ENCODE peak calls at places on chromosomes 11 and 22, in seven cellular contexts. O is uterus, G is tibial nerve, B is body of pancreas, X is adrenal gland, Z is NB4, S is ovary. F is an unnamed sample.

GRCh38 chr22:21709688-21710087 is 25.9 kb downstream of the YPEL1 start:
- DNase-seq in O (no peak), G (no peak), B (no peak), X (no peak), Z (no peak), S (no peak), F (no peak)

GRCh38 chr22:36546092-36546804 is 17.3 kb upstream of the EIF3D start:
- DNase-seq in O (no peak), G (no peak), B (peak; percentile 45), X (peak; percentile 48), Z (peak; percentile 87), S (no peak), F (no peak)

GRCh38 chr11:107770546-107770945 is 58.7 kb upstream of the SLN start:
- DNase-seq in O (no peak), G (no peak), B (no peak), X (no peak), Z (no peak), S (no peak), F (peak; percentile 6)

GRCh38 chr11:2827792-2828191 is 57.8 kb downstream of the CDKN1C start:
- DNase-seq in O (no peak), G (no peak), B (no peak), X (no peak), Z (no peak), S (no peak), F (no peak)

GRCh38 chr11:131195801-131196517 is 174.5 kb upstream of the NTM start:
- DNase-seq in O (peak; percentile 28), G (no peak), B (peak; percentile 66), X (peak; percentile 71), Z (no peak), S (peak; percentile 33), F (no peak)

GRCh38 chr11:112656772-112657428 is 304.3 kb upstream of the NCAM1 start:
- DNase-seq in O (no peak), G (no peak), B (no peak), X (no peak), Z (no peak), S (no peak), F (peak; percentile 14)

GRCh38 chr11:71940561-71941219 is 11.8 kb downstream of the RNF121 start:
- DNase-seq in O (no peak), G (no peak), B (no peak), X (no peak), Z (no peak), S (no peak), F (no peak)

GRCh38 chr11:125091247-125091876 is 20.1 kb downstream of the TMEM218 start:
- DNase-seq in O (no peak), G (no peak), B (no peak), X (peak; percentile 59), Z (peak; percentile 69), S (peak; percentile 53), F (peak; percentile 31)

GRCh38 chr11:69962152-69962551 is 116.0 kb upstream of the ANO1 start:
- DNase-seq in O (no peak), G (no peak), B (no peak), X (no peak), Z (peak; percentile 59), S (no peak), F (peak; percentile 84)

GRCh38 chr11:126607776-126608625 is 252.5 kb downstream of the ST3GAL4 start:
- DNase-seq in O (no peak), G (no peak), B (no peak), X (no peak), Z (no peak), S (no peak), F (no peak)

GRCh38 chr11:2943711-2944118 is 14.5 kb upstream of the PHLDA2 start:
- DNase-seq in O (peak; percentile 17), G (no peak), B (peak; percentile 61), X (no peak), Z (no peak), S (no peak), F (no peak)

GRCh38 chr22:17396531-17396930 is 27.3 kb downstream of the CECR2 start:
- DNase-seq in O (no peak), G (no peak), B (no peak), X (no peak), Z (no peak), S (no peak), F (no peak)

GRCh38 chr22:26377170-26377825 is 51.8 kb upstream of the ASPHD2 start:
- DNase-seq in O (no peak), G (no peak), B (no peak), X (no peak), Z (peak; percentile 52), S (no peak), F (no peak)

GRCh38 chr11:36328956-36329673 is 33.0 kb downstream of the PRR5L start:
- DNase-seq in O (no peak), G (no peak), B (no peak), X (no peak), Z (no peak), S (no peak), F (no peak)

GRCh38 chr11:57502376-57502775 is 13.1 kb downstream of the SLC43A1 start:
- DNase-seq in O (no peak), G (no peak), B (peak; percentile 67), X (no peak), Z (no peak), S (no peak), F (no peak)

GRCh38 chr11:2797181-2797711 is 88.3 kb downstream of the CDKN1C start:
- DNase-seq in O (peak; percentile 13), G (no peak), B (peak; percentile 9), X (peak; percentile 56), Z (no peak), S (peak; percentile 10), F (no peak)

GRCh38 chr22:36465232-36466021 is 16.0 kb downstream of the TXN2 start:
- DNase-seq in O (peak; percentile 79), G (no peak), B (peak; percentile 99), X (peak; percentile 98), Z (peak; percentile 42), S (peak; percentile 71), F (peak; percentile 64)

GRCh38 chr11:79060081-79060480 is 380.7 kb downstream of the TENM4 start:
- DNase-seq in O (no peak), G (no peak), B (no peak), X (no peak), Z (no peak), S (no peak), F (no peak)

GRCh38 chr11:131370090-131370751 is at the start of gene NTM:
- DNase-seq in O (no peak), G (peak; percentile 73), B (peak; percentile 63), X (peak; percentile 67), Z (no peak), S (no peak), F (no peak)

GRCh38 chr11:61553373-61554171 is 27.3 kb downstream of the SYT7 start:
- DNase-seq in O (no peak), G (no peak), B (no peak), X (no peak), Z (no peak), S (no peak), F (no peak)

GRCh38 chr22:30211124-30211820 is 35.3 kb downstream of the LIF start:
- DNase-seq in O (no peak), G (no peak), B (no peak), X (no peak), Z (no peak), S (no peak), F (no peak)

GRCh38 chr22:29848115-29848514 is 10.0 kb upstream of the ASCC2 start:
- DNase-seq in O (no peak), G (no peak), B (no peak), X (no peak), Z (no peak), S (no peak), F (no peak)

GRCh38 chr22:35921777-35922176 is 106.8 kb downstream of the RBFOX2 start:
- DNase-seq in O (peak; percentile 60), G (peak; percentile 81), B (peak; percentile 79), X (peak; percentile 89), Z (peak; percentile 81), S (peak; percentile 51), F (peak; percentile 18)

GRCh38 chr11:93963072-93963471 is 58.1 kb upstream of the HEPHL1 start:
- DNase-seq in O (no peak), G (no peak), B (no peak), X (no peak), Z (no peak), S (no peak), F (no peak)

GRCh38 chr22:49350441-49351121 is 477.1 kb downstream of the BRD1 start:
- DNase-seq in O (no peak), G (no peak), B (no peak), X (no peak), Z (peak; percentile 23), S (no peak), F (no peak)

DNA sequence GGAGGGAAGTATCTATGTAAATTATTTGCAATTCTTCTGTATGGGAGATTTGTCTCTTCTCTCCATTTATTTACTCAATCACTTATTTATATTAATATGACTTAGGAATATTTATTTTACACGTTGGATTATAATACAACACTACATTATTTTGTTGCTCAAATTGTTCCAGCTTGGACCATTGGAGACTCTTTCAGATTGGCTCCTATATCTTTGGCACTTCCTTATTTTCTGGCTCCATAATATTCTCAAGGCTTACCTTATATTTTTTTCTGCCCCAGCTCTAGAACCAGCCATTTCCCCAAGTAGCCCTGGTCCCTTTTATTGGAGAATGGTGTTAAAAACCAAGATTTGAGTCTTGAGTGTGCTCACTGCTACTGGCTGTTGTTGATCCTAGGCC is 101.9 kb downstream of the LRRC32 start:
- DNase-seq in O (no peak), G (no peak), B (no peak), X (no peak), Z (no peak), S (no peak), F (no peak)
- TF ChIP-seq POLR2A in O (no peak), G (no peak), B (no peak), X (no peak), Z (no peak), S (no peak), F (no peak)

GRCh38 chr11:5722622-5723021 is 13.6 kb upstream of the OR56B1 start:
- DNase-seq in O (no peak), G (no peak), B (no peak), X (no peak), Z (no peak), S (no peak), F (no peak)
- TF ChIP-seq POLR2A in O (no peak), G (no peak), B (no peak), X (no peak), Z (no peak), S (no peak), F (no peak)

DNA sequence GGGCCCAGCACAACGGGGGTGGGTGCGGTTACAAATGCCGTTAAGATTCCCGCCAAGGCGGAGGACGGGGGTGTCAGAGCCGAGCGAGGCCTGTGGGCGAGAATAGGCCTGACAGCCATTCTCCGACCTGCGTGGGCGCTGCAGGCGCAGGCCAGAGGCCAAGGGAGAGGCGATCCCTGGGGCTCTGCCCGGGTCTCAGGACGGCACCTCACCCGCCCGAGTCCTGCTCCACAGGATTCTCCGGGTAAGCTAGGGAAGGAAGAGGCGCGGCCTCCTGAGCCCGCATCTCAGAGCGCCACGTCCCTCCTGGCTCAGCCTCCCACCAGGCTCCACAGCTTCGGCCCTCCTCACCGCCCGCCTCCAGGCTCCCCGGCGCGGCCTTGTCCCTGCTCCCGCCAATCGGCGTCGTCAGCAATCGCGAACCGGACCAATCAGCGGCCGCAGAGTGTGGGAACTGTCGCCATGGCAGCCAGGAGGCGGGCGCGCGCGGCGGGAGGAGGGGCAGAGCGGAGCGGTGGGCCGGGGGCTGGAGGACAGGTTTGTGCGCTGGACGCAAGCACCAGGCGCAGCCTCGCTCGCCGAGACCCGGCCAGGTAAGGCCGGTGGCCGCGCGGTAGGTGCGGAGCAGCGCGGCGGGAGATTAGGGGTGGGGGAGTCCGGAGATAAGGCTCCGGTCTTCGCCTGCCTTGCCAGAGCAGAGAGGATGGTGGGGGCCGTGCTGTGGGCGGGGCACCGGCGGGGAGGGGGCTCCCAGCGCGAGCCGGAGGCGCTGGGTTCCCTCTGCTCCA is at the start of gene NUCB2:
- DNase-seq in O (peak; percentile 97), G (peak; percentile 96), B (peak; percentile 97), X (peak; percentile 98), Z (peak; percentile 98), S (peak; percentile 97), F (peak; percentile 91)
- TF ChIP-seq POLR2A in O (peak; percentile 93), G (peak; percentile 82), B (peak; percentile 95), X (no peak), Z (peak; percentile 75), S (peak; percentile 69), F (peak; percentile 82)

GRCh38 chr11:59171508-59172322 is at the start of gene DTX4:
- DNase-seq in O (peak; percentile 93), G (peak; percentile 96), B (peak; percentile 95), X (peak; percentile 97), Z (peak; percentile 90), S (peak; percentile 92), F (peak; percentile 83)
- TF ChIP-seq POLR2A in O (no peak), G (peak; percentile 27), B (peak; percentile 12), X (no peak), Z (no peak), S (peak; percentile 20), F (no peak)

F was measured in H54.